ENCODE peak calls at places on chromosomes 1 and 21, in five cellular contexts. Z is transverse colon, X is left ventricle myocardium inferior, R is uterus, L is psoas muscle. C is an unnamed sample.

GRCh38 chr1:209688746-209689234 is 13.6 kb downstream of the G0S2 start:
- DNase-seq in L (no peak), Z (no peak), R (no peak), X (no peak), C (no peak)

GRCh38 chr1:205451202-205451601 is 4.6 kb downstream of the BLACAT1 start:
- DNase-seq in X (no peak), L (no peak), R (no peak), Z (no peak), C (no peak)

GRCh38 chr1:45721207-45721606 is 29.2 kb downstream of the IPP start:
- DNase-seq in X (no peak), R (no peak), Z (no peak), L (no peak), C (no peak)

GRCh38 chr1:12450090-12450764 is 167.8 kb downstream of the DHRS3 start:
- DNase-seq in R (no peak), L (peak), Z (no peak), X (peak), C (no peak)

GRCh38 chr1:247193958-247194357 is 22.1 kb upstream of the ZNF124 start:
- DNase-seq in Z (no peak), R (no peak), X (no peak), L (no peak), C (no peak)

GRCh38 chr1:205538211-205538840 is 33.9 kb downstream of the CDK18 start:
- DNase-seq in L (no peak), R (no peak), Z (peak), X (no peak), C (no peak)

GRCh38 chr1:57007948-57008347 is 42.1 kb upstream of the C8B start:
- DNase-seq in R (no peak), Z (no peak), L (no peak), X (no peak), C (no peak)

GRCh38 chr1:23187637-23188036 is 19.0 kb upstream of the LUZP1 start:
- DNase-seq in R (no peak), X (no peak), Z (peak), L (no peak), C (no peak)

GRCh38 chr1:94349853-94350252 is 68.3 kb upstream of the ABCD3 start:
- DNase-seq in X (no peak), R (no peak), Z (no peak), L (no peak), C (no peak)

GRCh38 chr1:156748670-156749428 is 2.6 kb downstream of the HDGF start:
- DNase-seq in L (peak), X (peak), R (peak), Z (peak), C (no peak)

GRCh38 chr1:156746381-156746715 is 5.1 kb downstream of the HDGF start:
- DNase-seq in R (no peak), Z (no peak), L (no peak), X (no peak), C (no peak)

GRCh38 chr1:156744786-156745419 is 4.0 kb upstream of the MRPL24 start:
- DNase-seq in R (no peak), Z (no peak), L (no peak), X (no peak), C (no peak)

GRCh38 chr1:156747737-156748669 is 3.5 kb downstream of the HDGF start:
- DNase-seq in R (no peak), X (no peak), L (no peak), Z (no peak), C (no peak)

GRCh38 chr1:156746716-156747631 is 4.5 kb downstream of the HDGF start:
- DNase-seq in L (peak), Z (peak), R (peak), X (peak), C (peak)
- TF ChIP-seq CTCF in L (no peak), Z (no peak), R (no peak), X (peak), C (no peak)

DNA sequence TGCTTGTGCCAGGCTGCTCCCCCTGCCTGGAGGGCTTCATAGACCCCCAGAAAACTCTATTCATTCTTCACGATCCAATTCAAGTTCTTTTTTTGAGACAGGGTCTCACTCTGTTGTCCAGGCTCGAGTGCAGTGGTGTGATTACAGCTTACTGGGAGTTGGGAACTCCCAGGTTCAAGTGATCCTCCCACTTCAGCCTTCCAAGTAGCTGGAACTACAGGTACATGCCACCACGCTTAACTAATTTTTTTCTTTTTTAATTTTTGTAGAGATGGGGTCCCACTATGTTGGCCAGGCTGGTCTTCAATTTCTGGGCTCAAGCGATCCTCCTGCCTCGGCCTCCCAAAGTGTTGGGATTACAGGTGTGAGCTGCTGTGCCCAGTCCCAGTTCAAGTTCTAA is 4.3 kb downstream of the STK40 start:
- DNase-seq in X (no peak), Z (no peak), R (no peak), L (no peak), C (no peak)
- H3K27ac ChIP-seq in X (no peak), Z (no peak), R (no peak), L (peak), C (no peak)

GRCh38 chr21:26032263-26032662 is 138.3 kb downstream of the APP start:
- DNase-seq in L (no peak), R (no peak), Z (no peak), X (no peak), C (no peak)
- TF ChIP-seq CTCF in L (no peak), R (no peak), Z (no peak), X (no peak), C (no peak)

GRCh38 chr1:25848531-25848930 is 10.7 kb downstream of the AUNIP start:
- DNase-seq in Z (no peak), L (no peak), R (no peak), X (no peak), C (no peak)
- H3K27ac ChIP-seq in Z (no peak), L (no peak), R (no peak), X (no peak), C (no peak)

GRCh38 chr1:117336087-117336817 is 31.0 kb upstream of the MAN1A2 start:
- DNase-seq in X (no peak), L (no peak), R (no peak), Z (no peak), C (no peak)

GRCh38 chr1:117342397-117342796 is 24.9 kb upstream of the MAN1A2 start:
- DNase-seq in L (no peak), R (no peak), X (no peak), Z (no peak), C (no peak)

GRCh38 chr1:117335376-117336086 is 31.7 kb upstream of the MAN1A2 start:
- DNase-seq in R (no peak), L (no peak), X (no peak), Z (no peak), C (no peak)

GRCh38 chr1:117341123-117341522 is 26.1 kb upstream of the MAN1A2 start:
- DNase-seq in R (no peak), L (no peak), X (no peak), Z (no peak), C (no peak)

DNA sequence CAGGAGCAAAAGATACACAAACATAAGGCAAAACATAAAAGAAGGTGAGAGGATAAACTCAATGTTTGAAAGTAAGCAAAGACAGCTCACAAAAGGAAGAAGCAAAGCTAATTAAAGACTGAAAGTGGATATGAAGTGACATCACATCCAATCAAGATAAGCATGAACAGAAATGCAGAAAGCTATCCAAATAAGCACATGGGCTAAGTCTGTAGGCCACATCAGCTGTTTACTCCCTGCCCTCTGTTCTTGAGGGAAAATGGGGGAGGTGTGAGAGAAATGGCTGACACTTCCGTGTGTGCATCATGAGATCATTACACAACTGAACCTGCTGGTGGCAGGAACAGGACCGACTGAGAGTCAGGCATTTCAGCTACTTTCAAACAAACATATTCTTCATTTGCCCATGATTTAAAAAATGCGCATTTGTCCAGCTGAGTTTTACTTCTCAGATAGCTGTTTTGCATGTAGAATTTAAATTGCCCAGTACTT is 27.3 kb upstream of the MAN1A2 start:
- DNase-seq in X (no peak), R (peak), Z (peak), L (no peak), C (peak)
- TF ChIP-seq CTCF in X (no peak), R (no peak), Z (peak), L (no peak), C (no peak)